ENCODE peak calls at places on chromosomes 11 and 22, in six cellular contexts. One of them, this sample, is unnamed.
A peak's percentile ranks its signal among the peaks of the same experiment; 100 is the strongest.

GRCh38 chr22:26416670-26417270 is 12.3 kb upstream of the ASPHD2 start:
- DNase-seq in tibial nerve: no peak
- DNase-seq in esophagus muscularis mucosa: no peak
- DNase-seq in stomach: no peak
- DNase-seq in ovary: no peak
- DNase-seq in A549: no peak
- DNase-seq in this sample: no peak

GRCh38 chr11:113161671-113162589 is 152.5 kb upstream of the TTC12 start:
- DNase-seq in tibial nerve: no peak
- DNase-seq in esophagus muscularis mucosa: no peak
- DNase-seq in ovary: no peak
- DNase-seq in A549: no peak
- DNase-seq in stomach: peak; percentile 40
- DNase-seq in this sample: no peak

GRCh38 chr22:48751539-48752437 is 1075.9 kb downstream of the BRD1 start:
- DNase-seq in ovary: no peak
- DNase-seq in stomach: peak; percentile 23
- DNase-seq in tibial nerve: no peak
- DNase-seq in A549: no peak
- DNase-seq in esophagus muscularis mucosa: peak; percentile 90
- DNase-seq in this sample: peak; percentile 58

GRCh38 chr22:47013861-47014635 is 251.6 kb downstream of the TBC1D22A start:
- DNase-seq in A549: no peak
- DNase-seq in ovary: peak; percentile 17
- DNase-seq in tibial nerve: no peak
- DNase-seq in stomach: peak; percentile 22
- DNase-seq in esophagus muscularis mucosa: no peak
- DNase-seq in this sample: no peak

GRCh38 chr11:67288452-67289225 is 464 bp upstream of the ANKRD13D start:
- DNase-seq in ovary: peak; percentile 94
- DNase-seq in A549: peak; percentile 83
- DNase-seq in stomach: peak; percentile 89
- DNase-seq in tibial nerve: peak; percentile 79
- DNase-seq in esophagus muscularis mucosa: peak; percentile 98
- DNase-seq in this sample: peak; percentile 95

GRCh38 chr11:2418961-2419360 is 18.4 kb downstream of the TSSC4 start:
- DNase-seq in A549: no peak
- DNase-seq in stomach: no peak
- DNase-seq in ovary: no peak
- DNase-seq in tibial nerve: no peak
- DNase-seq in esophagus muscularis mucosa: no peak
- DNase-seq in this sample: no peak

GRCh38 chr11:59559886-59560285 is 48.5 kb downstream of the OR4D9 start:
- DNase-seq in ovary: no peak
- DNase-seq in stomach: no peak
- DNase-seq in tibial nerve: no peak
- DNase-seq in A549: no peak
- DNase-seq in esophagus muscularis mucosa: no peak
- DNase-seq in this sample: no peak

GRCh38 chr11:99937330-99937729 is 749.8 kb upstream of the ARHGAP42 start:
- DNase-seq in tibial nerve: no peak
- DNase-seq in stomach: no peak
- DNase-seq in ovary: no peak
- DNase-seq in A549: no peak
- DNase-seq in esophagus muscularis mucosa: no peak
- DNase-seq in this sample: no peak

GRCh38 chr22:23781533-23781932 is 5.2 kb upstream of the SMARCB1 start:
- DNase-seq in ovary: no peak
- DNase-seq in esophagus muscularis mucosa: no peak
- DNase-seq in tibial nerve: no peak
- DNase-seq in stomach: no peak
- DNase-seq in A549: peak; percentile 37
- DNase-seq in this sample: no peak

GRCh38 chr11:69280994-69281393 is 13.0 kb upstream of the MYEOV start:
- DNase-seq in esophagus muscularis mucosa: no peak
- DNase-seq in stomach: peak; percentile 52
- DNase-seq in A549: peak; percentile 64
- DNase-seq in ovary: no peak
- DNase-seq in tibial nerve: no peak
- DNase-seq in this sample: no peak

GRCh38 chr11:19328586-19329311 is 88.0 kb upstream of the E2F8 start:
- DNase-seq in tibial nerve: no peak
- DNase-seq in stomach: no peak
- DNase-seq in A549: no peak
- DNase-seq in ovary: no peak
- DNase-seq in esophagus muscularis mucosa: no peak
- DNase-seq in this sample: no peak

GRCh38 chr11:33065445-33066178 is 26.2 kb downstream of the TCP11L1 start:
- DNase-seq in tibial nerve: peak; percentile 37
- DNase-seq in esophagus muscularis mucosa: no peak
- DNase-seq in ovary: peak; percentile 75
- DNase-seq in stomach: peak; percentile 76
- DNase-seq in A549: peak; percentile 56
- DNase-seq in this sample: peak; percentile 90

GRCh38 chr11:33060271-33060670 is 20.9 kb downstream of the TCP11L1 start:
- DNase-seq in stomach: no peak
- DNase-seq in ovary: no peak
- DNase-seq in tibial nerve: no peak
- DNase-seq in A549: no peak
- DNase-seq in esophagus muscularis mucosa: peak; percentile 50
- DNase-seq in this sample: no peak

GRCh38 chr11:33064033-33064825 is 24.9 kb downstream of the TCP11L1 start:
- DNase-seq in esophagus muscularis mucosa: no peak
- DNase-seq in stomach: no peak
- DNase-seq in tibial nerve: no peak
- DNase-seq in ovary: no peak
- DNase-seq in A549: no peak
- DNase-seq in this sample: no peak

GRCh38 chr11:33062137-33062536 is 22.8 kb downstream of the TCP11L1 start:
- DNase-seq in ovary: no peak
- DNase-seq in tibial nerve: no peak
- DNase-seq in A549: no peak
- DNase-seq in esophagus muscularis mucosa: no peak
- DNase-seq in stomach: no peak
- DNase-seq in this sample: no peak

DNA sequence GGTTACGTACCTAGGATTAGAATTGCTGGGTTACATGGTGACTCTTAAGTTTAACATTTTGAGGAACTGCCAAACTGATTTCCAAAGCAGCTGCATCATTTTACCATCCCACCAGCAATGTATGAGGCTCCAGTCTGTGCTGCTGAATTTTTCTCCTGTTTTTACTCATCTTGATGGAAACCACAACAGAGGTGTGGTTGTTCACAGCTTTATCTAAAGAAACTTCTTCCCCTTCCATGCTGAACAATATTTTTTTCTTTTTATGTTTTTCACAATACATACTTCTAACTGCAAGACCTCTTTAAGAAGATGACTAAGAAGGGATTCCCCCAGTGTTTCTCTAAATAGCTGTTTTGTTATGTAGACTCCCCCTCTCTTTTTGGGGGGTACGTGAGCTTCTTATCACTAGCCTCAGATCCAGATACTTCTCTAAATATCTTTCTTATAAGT is 24.0 kb downstream of the TCP11L1 start:
- DNase-seq in stomach: no peak
- DNase-seq in A549: no peak
- DNase-seq in ovary: no peak
- DNase-seq in esophagus muscularis mucosa: no peak
- DNase-seq in tibial nerve: no peak
- DNase-seq in this sample: no peak
- H3K27ac ChIP-seq in stomach: peak overlapping the region; percentile 71
- H3K27ac ChIP-seq in A549: peak overlapping the region; percentile 85
- H3K27ac ChIP-seq in ovary: no peak overlapping the region
- H3K27ac ChIP-seq in esophagus muscularis mucosa: peak overlapping the region; percentile 45
- H3K27ac ChIP-seq in tibial nerve: peak overlapping the region; percentile 53
- H3K27ac ChIP-seq in this sample: no peak overlapping the region

GRCh38 chr11:118851970-118852369 is 31.7 kb upstream of the CXCR5 start:
- DNase-seq in esophagus muscularis mucosa: no peak
- DNase-seq in A549: no peak
- DNase-seq in ovary: no peak
- DNase-seq in stomach: no peak
- DNase-seq in tibial nerve: no peak
- DNase-seq in this sample: no peak

GRCh38 chr11:118856314-118856713 is 27.4 kb upstream of the CXCR5 start:
- DNase-seq in esophagus muscularis mucosa: no peak
- DNase-seq in A549: no peak
- DNase-seq in stomach: no peak
- DNase-seq in ovary: no peak
- DNase-seq in tibial nerve: no peak
- DNase-seq in this sample: no peak

GRCh38 chr11:118859995-118860394 is 23.7 kb upstream of the CXCR5 start:
- DNase-seq in stomach: no peak
- DNase-seq in ovary: no peak
- DNase-seq in A549: no peak
- DNase-seq in esophagus muscularis mucosa: no peak
- DNase-seq in tibial nerve: no peak
- DNase-seq in this sample: no peak

GRCh38 chr11:118853693-118854092 is 30.0 kb upstream of the CXCR5 start:
- DNase-seq in tibial nerve: no peak
- DNase-seq in stomach: no peak
- DNase-seq in ovary: no peak
- DNase-seq in A549: no peak
- DNase-seq in esophagus muscularis mucosa: no peak
- DNase-seq in this sample: no peak

DNA sequence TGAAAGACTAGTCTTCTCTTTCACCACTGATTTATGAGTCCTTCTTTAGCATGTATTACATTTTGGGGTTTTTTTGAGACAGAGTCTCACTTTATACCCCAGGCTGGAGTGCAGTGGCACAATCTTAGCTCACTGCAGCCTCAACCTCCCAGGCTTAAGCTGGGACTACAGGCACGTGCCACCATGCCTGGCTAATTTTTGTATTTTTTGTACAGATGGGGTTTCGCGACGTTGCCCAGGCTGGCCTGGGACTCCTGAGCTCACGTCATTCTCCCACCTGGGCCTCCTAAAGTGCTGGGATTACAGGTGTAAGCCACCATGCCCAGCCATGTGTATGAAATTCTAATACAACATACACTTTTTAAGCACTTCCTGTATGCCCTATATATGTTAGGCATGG is 26.3 kb upstream of the CXCR5 start:
- DNase-seq in ovary: no peak
- DNase-seq in A549: no peak
- DNase-seq in esophagus muscularis mucosa: no peak
- DNase-seq in tibial nerve: no peak
- DNase-seq in stomach: no peak
- DNase-seq in this sample: no peak
- TF ChIP-seq EP300 in ovary: no peak
- TF ChIP-seq EP300 in A549: no peak
- TF ChIP-seq EP300 in esophagus muscularis mucosa: no peak
- TF ChIP-seq EP300 in tibial nerve: no peak
- TF ChIP-seq EP300 in stomach: no peak
- TF ChIP-seq EP300 in this sample: no peak

GRCh38 chr22:38314992-38315800 is 2.0 kb downstream of the CSNK1E start:
- DNase-seq in esophagus muscularis mucosa: no peak
- DNase-seq in stomach: peak; percentile 36
- DNase-seq in A549: no peak
- DNase-seq in tibial nerve: no peak
- DNase-seq in ovary: peak; percentile 62
- DNase-seq in this sample: no peak
- TF ChIP-seq POLR2A in esophagus muscularis mucosa: no peak
- TF ChIP-seq POLR2A in stomach: no peak
- TF ChIP-seq POLR2A in A549: no peak
- TF ChIP-seq POLR2A in tibial nerve: no peak
- TF ChIP-seq POLR2A in ovary: no peak
- TF ChIP-seq POLR2A in this sample: no peak

DNA sequence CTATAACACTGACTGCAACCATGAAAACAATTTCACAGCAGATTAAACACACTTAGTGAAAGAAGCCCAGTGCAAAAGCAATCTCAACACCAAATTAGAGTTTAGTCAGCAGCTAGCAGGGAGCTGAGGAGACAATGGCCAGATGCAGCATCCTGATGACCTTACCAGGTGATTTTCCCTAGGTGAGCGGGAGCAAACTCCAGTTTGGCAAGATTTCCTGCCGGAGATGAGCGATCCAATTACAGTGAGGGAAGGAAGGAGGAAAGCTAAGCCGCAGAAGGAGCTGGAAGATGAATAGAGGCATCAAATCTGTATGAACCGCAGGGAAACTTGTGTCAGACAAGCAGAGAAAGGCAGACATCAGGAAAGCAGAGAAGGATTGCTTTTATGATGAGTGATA is 273.9 kb upstream of the B3GAT1 start:
- DNase-seq in tibial nerve: no peak
- DNase-seq in esophagus muscularis mucosa: peak; percentile 42
- DNase-seq in A549: no peak
- DNase-seq in ovary: no peak
- DNase-seq in stomach: no peak
- DNase-seq in this sample: no peak
- H3K27ac ChIP-seq in tibial nerve: no peak overlapping the region
- H3K27ac ChIP-seq in esophagus muscularis mucosa: no peak overlapping the region
- H3K27ac ChIP-seq in A549: no peak overlapping the region
- H3K27ac ChIP-seq in ovary: no peak overlapping the region
- H3K27ac ChIP-seq in stomach: no peak overlapping the region
- H3K27ac ChIP-seq in this sample: no peak overlapping the region

DNA sequence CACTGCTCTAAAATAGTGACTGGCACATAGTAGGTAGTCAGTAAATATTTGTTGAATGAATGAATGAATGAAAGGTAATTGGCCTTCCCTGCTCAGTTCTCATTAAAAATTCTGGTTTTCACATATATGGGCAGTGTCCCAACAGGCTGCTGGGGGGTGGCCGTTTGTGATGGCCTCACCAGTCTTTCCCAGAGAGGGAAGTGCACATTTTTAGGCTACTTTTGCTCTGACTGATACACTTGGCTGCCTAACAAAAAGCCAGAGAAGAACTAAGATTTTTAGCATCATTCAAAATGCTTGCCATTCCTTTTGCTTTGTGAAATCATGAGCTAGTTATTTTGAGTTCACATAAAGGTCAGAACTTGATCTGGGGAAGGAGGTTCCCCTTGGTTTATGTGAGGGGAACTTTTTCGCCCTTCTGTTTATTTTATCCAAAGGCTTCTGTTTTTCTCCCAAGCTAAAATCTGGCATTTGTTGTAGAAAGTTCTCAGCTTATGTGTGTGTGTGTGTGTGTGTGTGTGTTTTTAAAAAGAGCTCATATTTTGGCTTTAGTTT is 83.1 kb downstream of the PTPRJ start:
- DNase-seq in stomach: no peak
- DNase-seq in ovary: peak; percentile 47
- DNase-seq in A549: peak; percentile 57
- DNase-seq in tibial nerve: no peak
- DNase-seq in esophagus muscularis mucosa: no peak
- DNase-seq in this sample: no peak
- TF ChIP-seq EP300 in stomach: no peak
- TF ChIP-seq EP300 in ovary: no peak
- TF ChIP-seq EP300 in A549: no peak
- TF ChIP-seq EP300 in tibial nerve: peak; percentile 94
- TF ChIP-seq EP300 in esophagus muscularis mucosa: no peak
- TF ChIP-seq EP300 in this sample: no peak